ENCODE peak calls at places on chromosomes 11 and 22, in nine cellular contexts. R is CD8-positive, alpha-beta T cell; O is heart left ventricle; K is heart right ventricle; Z is stomach; Y is breast epithelium; A is psoas muscle; P is neuronal stem cell; J is CD8-positive, alpha-beta memory T cell. M is an unnamed sample.

GRCh38 chr11:8829556-8829955 is 81.4 kb upstream of the AKIP1 start:
- DNase-seq in R (no peak), O (no peak), K (no peak), Z (no peak), Y (no peak), A (no peak), P (no peak), J (no peak), M (no peak)

GRCh38 chr11:32267679-32268187 is 167.6 kb downstream of the WT1 start:
- DNase-seq in R (no peak), O (no peak), K (no peak), Z (no peak), Y (no peak), A (no peak), P (no peak), J (no peak), M (no peak)

GRCh38 chr11:111299111-111300026 is 1.0 kb downstream of the POU2AF3 start:
- DNase-seq in R (no peak), O (peak; percentile 73), K (peak; percentile 67), Z (peak; percentile 92), Y (no peak), A (peak; percentile 86), P (peak; percentile 52), J (no peak), M (peak; percentile 55)

GRCh38 chr11:36165638-36166389 is 123.4 kb downstream of the COMMD9 start:
- DNase-seq in R (no peak), O (no peak), K (no peak), Z (no peak), Y (no peak), A (no peak), P (no peak), J (no peak), M (no peak)

GRCh38 chr22:33476716-33477115 is 418.5 kb upstream of the SYN3 start:
- DNase-seq in R (no peak), O (no peak), K (no peak), Z (no peak), Y (no peak), A (no peak), P (no peak), J (no peak), M (no peak)

GRCh38 chr11:2289350-2289749 is 12.4 kb downstream of the C11orf21 start:
- DNase-seq in R (no peak), O (peak; percentile 55), K (no peak), Z (peak; percentile 48), Y (peak; percentile 31), A (no peak), P (no peak), J (no peak), M (peak; percentile 41)

GRCh38 chr11:662689-663274 is 25.7 kb downstream of the DRD4 start:
- DNase-seq in R (peak; percentile 43), O (peak; percentile 80), K (peak; percentile 65), Z (peak; percentile 74), Y (no peak), A (peak; percentile 81), P (no peak), J (peak; percentile 45), M (no peak)

GRCh38 chr11:80028998-80029397 is 588.2 kb upstream of the TENM4 start:
- DNase-seq in R (no peak), O (no peak), K (no peak), Z (no peak), Y (no peak), A (no peak), P (no peak), J (no peak), M (no peak)

GRCh38 chr11:76656571-76657081 is 13.9 kb downstream of the LRRC32 start:
- DNase-seq in R (no peak), O (no peak), K (no peak), Z (peak; percentile 21), Y (peak; percentile 48), A (no peak), P (no peak), J (no peak), M (peak; percentile 24)

GRCh38 chr11:19820100-19820499 is 107.5 kb downstream of the NAV2 start:
- DNase-seq in R (no peak), O (no peak), K (no peak), Z (no peak), Y (no peak), A (no peak), P (no peak), J (no peak), M (no peak)

GRCh38 chr22:24834845-24835570 is 29.0 kb downstream of the SGSM1 start:
- DNase-seq in R (no peak), O (no peak), K (no peak), Z (no peak), Y (no peak), A (no peak), P (no peak), J (no peak), M (no peak)

GRCh38 chr11:34158661-34159060 is 53.2 kb downstream of the NAT10 start:
- DNase-seq in R (no peak), O (no peak), K (no peak), Z (no peak), Y (no peak), A (peak; percentile 40), P (no peak), J (no peak), M (no peak)

DNA sequence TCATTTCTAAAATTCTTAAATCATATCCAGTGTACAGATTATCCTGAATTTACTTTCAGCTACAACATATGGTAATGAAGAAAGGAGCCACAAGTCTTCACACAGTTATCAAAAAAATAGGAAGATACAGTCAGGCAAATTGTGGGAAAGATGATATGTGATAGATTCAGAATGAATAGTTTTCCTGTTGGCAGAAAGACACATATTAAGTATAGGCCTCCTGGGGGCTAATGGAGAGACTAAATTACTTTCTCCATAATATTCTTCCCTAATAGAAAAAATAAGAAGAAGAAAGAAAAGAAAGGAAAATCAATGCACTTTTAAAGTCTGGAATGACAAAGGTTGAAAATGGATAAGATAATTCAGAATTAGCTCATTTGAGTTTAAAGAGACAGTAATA is 2073.5 kb downstream of the LRRC4C start:
- DNase-seq in R (no peak), O (no peak), K (no peak), Z (no peak), Y (no peak), A (no peak), P (no peak), J (no peak), M (no peak)
- H3K4me1 ChIP-seq in R (no peaks in the 10 kb centered on the region), O (no peaks in the 10 kb centered on the region), K (no peaks in the 10 kb centered on the region), Z (no peaks in the 10 kb centered on the region), Y (no peaks in the 10 kb centered on the region), A (no peaks in the 10 kb centered on the region), P (no peaks in the 10 kb centered on the region), J (no peaks in the 10 kb centered on the region), M (no peaks in the 10 kb centered on the region)

GRCh38 chr22:23275751-23276150 is 95.4 kb downstream of the BCR start:
- DNase-seq in R (no peak), O (no peak), K (no peak), Z (no peak), Y (no peak), A (no peak), P (no peak), J (no peak), M (no peak)

GRCh38 chr22:23277583-23278295 is 97.4 kb downstream of the BCR start:
- DNase-seq in R (no peak), O (no peak), K (no peak), Z (no peak), Y (no peak), A (no peak), P (no peak), J (no peak), M (no peak)

GRCh38 chr22:23274891-23275694 is 94.8 kb downstream of the BCR start:
- DNase-seq in R (no peak), O (no peak), K (no peak), Z (no peak), Y (no peak), A (no peak), P (no peak), J (no peak), M (no peak)

GRCh38 chr22:23278883-23279675 is 98.8 kb downstream of the BCR start:
- DNase-seq in R (peak; percentile 37), O (no peak), K (peak; percentile 36), Z (peak; percentile 92), Y (peak; percentile 76), A (no peak), P (no peak), J (peak; percentile 17), M (no peak)

DNA sequence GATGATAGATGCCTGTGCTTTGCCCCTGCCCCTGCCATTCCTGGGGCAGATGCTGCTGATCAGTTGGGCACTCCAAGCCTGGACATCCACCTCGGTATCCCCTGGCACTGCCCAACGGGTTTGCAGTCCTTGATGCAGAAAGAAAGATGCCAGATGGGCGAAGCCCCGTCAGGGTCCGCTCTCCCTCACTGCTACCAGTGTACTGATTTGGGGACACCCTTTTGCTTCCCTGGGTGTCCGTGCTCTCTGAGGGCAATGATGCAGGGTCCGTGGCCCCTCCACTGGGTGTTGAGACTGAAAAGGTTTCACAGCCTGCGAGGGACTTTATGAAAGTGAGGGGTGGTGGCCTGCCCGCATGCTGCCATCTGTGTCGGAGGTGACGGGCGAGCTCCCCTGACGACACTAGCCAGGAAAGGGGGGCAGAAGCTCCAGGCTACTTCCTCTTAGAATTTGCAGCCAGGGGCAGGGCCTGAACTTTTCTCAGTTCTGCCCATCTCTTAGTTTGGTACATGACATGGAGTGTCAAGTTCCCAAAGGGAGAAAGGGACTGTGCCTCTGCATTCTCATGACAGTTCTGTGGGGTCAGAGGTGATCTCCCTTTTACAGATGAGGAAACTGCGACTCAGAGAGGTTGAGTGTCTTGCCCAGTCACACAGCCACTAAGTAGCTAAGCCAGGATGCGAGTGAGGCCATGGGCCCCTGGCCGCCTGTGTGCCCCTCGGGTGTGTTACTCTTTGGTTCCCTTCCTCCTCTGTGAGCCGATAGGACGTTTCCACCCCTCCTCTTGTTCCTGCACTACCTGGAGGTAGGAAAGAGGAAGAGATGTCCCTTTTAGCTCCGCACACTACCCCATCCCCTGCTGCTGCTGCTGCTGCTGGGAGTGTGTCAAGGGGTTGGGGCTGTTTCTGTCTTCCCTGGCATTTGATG is 96.6 kb downstream of the BCR start:
- DNase-seq in R (no peak), O (no peak), K (no peak), Z (no peak), Y (no peak), A (no peak), P (no peak), J (no peak), M (no peak)
- H3K4me1 ChIP-seq in R (peaks cover 19% of the 10 kb centered on the region), O (peaks cover 4% of the 10 kb centered on the region), K (peaks cover 21% of the 10 kb centered on the region), Z (peaks cover 46% of the 10 kb centered on the region), Y (peaks cover 8% of the 10 kb centered on the region), A (no peaks in the 10 kb centered on the region), P (peaks cover 3% of the 10 kb centered on the region), J (peaks cover 14% of the 10 kb centered on the region), M (peaks cover 38% of the 10 kb centered on the region)

GRCh38 chr11:79025097-79025496 is 415.7 kb downstream of the TENM4 start:
- DNase-seq in R (no peak), O (no peak), K (no peak), Z (no peak), Y (no peak), A (no peak), P (no peak), J (no peak), M (no peak)
- H3K4me1 ChIP-seq in R (no peaks in the 10 kb centered on the region), O (no peaks in the 10 kb centered on the region), K (no peaks in the 10 kb centered on the region), Z (no peaks in the 10 kb centered on the region), Y (no peaks in the 10 kb centered on the region), A (peaks cover 5% of the 10 kb centered on the region), P (peaks cover 22% of the 10 kb centered on the region), J (no peaks in the 10 kb centered on the region), M (no peaks in the 10 kb centered on the region)

DNA sequence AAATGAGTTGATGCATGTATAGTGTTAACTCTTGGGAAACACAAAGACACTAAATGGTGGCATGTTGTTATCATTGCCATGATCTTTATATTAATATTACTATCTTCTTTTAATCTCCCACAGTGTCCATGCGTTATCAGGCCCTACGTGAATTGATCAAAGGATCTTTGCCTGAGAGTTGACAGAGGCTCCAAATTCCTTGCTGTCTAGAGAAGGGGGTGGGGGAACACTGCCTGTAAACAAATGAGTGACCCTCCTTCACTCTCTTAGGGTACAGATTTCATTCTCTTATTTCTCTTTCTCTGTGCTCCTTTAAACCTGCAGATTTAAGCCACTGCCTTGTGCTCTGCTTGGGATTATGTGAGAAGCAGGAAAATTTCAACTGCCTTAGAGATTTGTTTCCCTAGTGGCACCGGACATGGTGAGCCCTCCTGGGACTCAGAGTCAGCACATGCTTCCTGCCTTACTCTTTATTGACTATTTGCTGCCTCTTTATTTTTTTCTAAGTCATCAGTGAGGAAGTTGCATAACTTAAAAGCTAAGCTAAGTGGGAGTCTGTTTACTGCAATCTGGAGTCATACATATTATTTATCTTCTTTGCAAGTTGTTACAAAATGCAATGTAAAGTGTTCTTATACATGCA is 122.9 kb downstream of the MAML2 start:
- DNase-seq in R (no peak), O (no peak), K (no peak), Z (no peak), Y (no peak), A (no peak), P (no peak), J (no peak), M (peak; percentile 77)
- H3K4me1 ChIP-seq in R (peaks cover 93% of the 10 kb centered on the region), O (peaks cover 9% of the 10 kb centered on the region), K (peaks cover 56% of the 10 kb centered on the region), Z (peaks cover 57% of the 10 kb centered on the region), Y (peaks cover 5% of the 10 kb centered on the region), A (peaks cover 16% of the 10 kb centered on the region), P (peaks cover 11% of the 10 kb centered on the region), J (peaks cover 81% of the 10 kb centered on the region), M (no peaks in the 10 kb centered on the region)